ENCODE peak calls at places on chromosome 11, in four cellular contexts. One of them, this sample, is unnamed.

GRCh38 chr11:95985174-95985808 is 61.4 kb upstream of the MTMR2 start:
- DNase-seq in HepG2: no peak
- DNase-seq in GM12878: no peak
- DNase-seq in NT2/D1: no peak
- DNase-seq in this sample: no peak

GRCh38 chr11:65552413-65552951 is 5.7 kb downstream of the LTBP3 start:
- DNase-seq in HepG2: no peak
- DNase-seq in GM12878: no peak
- DNase-seq in NT2/D1: no peak
- DNase-seq in this sample: no peak

GRCh38 chr11:9530020-9530628 is 43.3 kb upstream of the WEE1 start:
- DNase-seq in HepG2: no peak
- DNase-seq in GM12878: no peak
- DNase-seq in NT2/D1: no peak
- DNase-seq in this sample: no peak

GRCh38 chr11:122235615-122236014 is 119.6 kb upstream of the BLID start:
- DNase-seq in HepG2: no peak
- DNase-seq in GM12878: no peak
- DNase-seq in NT2/D1: no peak
- DNase-seq in this sample: no peak

GRCh38 chr11:12376259-12376971 is 956 bp upstream of the PARVA start:
- DNase-seq in HepG2: no peak
- DNase-seq in GM12878: no peak
- DNase-seq in NT2/D1: no peak
- DNase-seq in this sample: no peak

GRCh38 chr11:30729187-30729713 is 143.1 kb upstream of the MPPED2 start:
- DNase-seq in HepG2: no peak
- DNase-seq in GM12878: no peak
- DNase-seq in NT2/D1: no peak
- DNase-seq in this sample: no peak

GRCh38 chr11:13354335-13354734 is 76.7 kb downstream of the BMAL1 start:
- DNase-seq in HepG2: no peak
- DNase-seq in GM12878: no peak
- DNase-seq in NT2/D1: peak
- DNase-seq in this sample: peak

GRCh38 chr11:79274636-79275315 is 166.1 kb downstream of the TENM4 start:
- DNase-seq in HepG2: no peak
- DNase-seq in GM12878: no peak
- DNase-seq in NT2/D1: no peak
- DNase-seq in this sample: no peak

GRCh38 chr11:64932324-64932723 is 3.4 kb downstream of the GPHA2 start:
- DNase-seq in HepG2: no peak
- DNase-seq in GM12878: no peak
- DNase-seq in NT2/D1: no peak
- DNase-seq in this sample: no peak

GRCh38 chr11:12288934-12289666 is 88.3 kb upstream of the PARVA start:
- DNase-seq in HepG2: no peak
- DNase-seq in GM12878: no peak
- DNase-seq in NT2/D1: no peak
- DNase-seq in this sample: no peak

GRCh38 chr11:63762662-63763505 is 5.7 kb downstream of the ZFTA start:
- DNase-seq in HepG2: no peak
- DNase-seq in GM12878: no peak
- DNase-seq in NT2/D1: no peak
- DNase-seq in this sample: no peak

GRCh38 chr11:21185959-21186358 is 516.6 kb downstream of the NELL1 start:
- DNase-seq in HepG2: no peak
- DNase-seq in GM12878: no peak
- DNase-seq in NT2/D1: no peak
- DNase-seq in this sample: no peak

GRCh38 chr11:115739878-115740277 is 235.7 kb upstream of the CADM1 start:
- DNase-seq in HepG2: no peak
- DNase-seq in GM12878: no peak
- DNase-seq in NT2/D1: no peak
- DNase-seq in this sample: no peak

GRCh38 chr11:131534611-131535010 is 164.2 kb downstream of the NTM start:
- DNase-seq in HepG2: no peak
- DNase-seq in GM12878: no peak
- DNase-seq in NT2/D1: no peak
- DNase-seq in this sample: no peak

GRCh38 chr11:7759010-7759409 is 37.7 kb downstream of the OR5P2 start:
- DNase-seq in HepG2: no peak
- DNase-seq in GM12878: peak
- DNase-seq in NT2/D1: no peak
- DNase-seq in this sample: no peak

GRCh38 chr11:35192347-35192746 is 53.4 kb downstream of the CD44 start:
- DNase-seq in HepG2: peak
- DNase-seq in GM12878: no peak
- DNase-seq in NT2/D1: no peak
- DNase-seq in this sample: no peak
- TF ChIP-seq SUZ12 in HepG2: no peak
- TF ChIP-seq SUZ12 in GM12878: no peak
- TF ChIP-seq SUZ12 in NT2/D1: no peak
- TF ChIP-seq SUZ12 in this sample: no peak

GRCh38 chr11:10925149-10925926 is 67.5 kb upstream of the ZBED5 start:
- DNase-seq in HepG2: no peak
- DNase-seq in GM12878: no peak
- DNase-seq in NT2/D1: no peak
- DNase-seq in this sample: no peak

GRCh38 chr11:10920875-10921274 is 63.0 kb upstream of the ZBED5 start:
- DNase-seq in HepG2: no peak
- DNase-seq in GM12878: no peak
- DNase-seq in NT2/D1: no peak
- DNase-seq in this sample: no peak

GRCh38 chr11:10922944-10923343 is 65.1 kb upstream of the ZBED5 start:
- DNase-seq in HepG2: no peak
- DNase-seq in GM12878: no peak
- DNase-seq in NT2/D1: no peak
- DNase-seq in this sample: no peak

GRCh38 chr11:10926801-10927200 is 68.9 kb upstream of the ZBED5 start:
- DNase-seq in HepG2: no peak
- DNase-seq in GM12878: no peak
- DNase-seq in NT2/D1: no peak
- DNase-seq in this sample: no peak

DNA sequence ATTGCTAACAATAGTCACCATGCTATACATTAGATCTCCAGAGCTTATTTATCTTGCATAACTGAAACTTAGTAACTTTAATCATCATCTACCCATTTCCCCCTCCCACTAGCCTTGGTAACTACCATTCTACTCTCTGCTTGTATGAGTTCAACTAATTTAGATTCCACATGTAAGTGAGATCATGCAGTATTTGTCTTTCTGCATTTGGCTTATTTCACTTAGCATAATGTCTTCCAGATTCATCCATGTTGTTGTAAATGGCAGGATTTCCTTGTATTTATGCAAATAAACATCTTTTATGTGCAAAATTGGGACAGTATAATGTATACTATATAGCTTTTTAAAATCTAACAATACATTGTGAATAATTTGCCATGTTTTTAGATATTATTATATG is 66.0 kb upstream of the ZBED5 start:
- DNase-seq in HepG2: no peak
- DNase-seq in GM12878: no peak
- DNase-seq in NT2/D1: no peak
- DNase-seq in this sample: no peak
- TF ChIP-seq SUZ12 in HepG2: no peak
- TF ChIP-seq SUZ12 in GM12878: no peak
- TF ChIP-seq SUZ12 in NT2/D1: no peak
- TF ChIP-seq SUZ12 in this sample: no peak

GRCh38 chr11:996681-997080 is 39.8 kb downstream of the MUC6 start:
- DNase-seq in HepG2: no peak
- DNase-seq in GM12878: no peak
- DNase-seq in NT2/D1: no peak
- DNase-seq in this sample: no peak

GRCh38 chr11:995752-996420 is 40.6 kb downstream of the MUC6 start:
- DNase-seq in HepG2: no peak
- DNase-seq in GM12878: peak
- DNase-seq in NT2/D1: no peak
- DNase-seq in this sample: no peak

GRCh38 chr11:999009-999408 is 37.5 kb downstream of the MUC6 start:
- DNase-seq in HepG2: no peak
- DNase-seq in GM12878: no peak
- DNase-seq in NT2/D1: no peak
- DNase-seq in this sample: no peak

GRCh38 chr11:1000357-1000982 is 36.0 kb downstream of the MUC6 start:
- DNase-seq in HepG2: no peak
- DNase-seq in GM12878: no peak
- DNase-seq in NT2/D1: no peak
- DNase-seq in this sample: no peak

DNA sequence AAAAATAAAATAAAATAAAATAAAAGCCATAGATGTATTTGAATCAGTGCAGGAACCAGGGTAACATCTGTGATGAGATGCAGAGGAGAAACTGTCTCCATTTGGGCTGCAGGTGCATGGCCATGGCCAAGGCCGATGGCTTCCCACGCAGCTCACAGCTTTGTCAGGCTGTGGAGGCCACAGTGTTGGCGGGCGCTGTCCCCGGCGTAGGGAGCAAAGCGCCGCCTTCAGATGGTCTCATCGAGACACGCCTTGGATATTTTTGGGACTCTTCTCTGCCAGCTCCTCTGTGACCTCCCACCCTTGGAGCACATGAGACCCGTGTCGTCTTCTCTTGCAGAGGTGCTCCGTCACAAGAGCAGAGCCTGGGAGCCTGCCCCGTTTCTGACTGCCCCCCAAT is 38.6 kb downstream of the MUC6 start:
- DNase-seq in HepG2: no peak
- DNase-seq in GM12878: no peak
- DNase-seq in NT2/D1: no peak
- DNase-seq in this sample: no peak
- TF ChIP-seq SUZ12 in HepG2: no peak
- TF ChIP-seq SUZ12 in GM12878: no peak
- TF ChIP-seq SUZ12 in NT2/D1: no peak
- TF ChIP-seq SUZ12 in this sample: no peak

GRCh38 chr11:117857734-117858369 is 18.6 kb downstream of the FXYD6 start:
- DNase-seq in HepG2: no peak
- DNase-seq in GM12878: no peak
- DNase-seq in NT2/D1: no peak
- DNase-seq in this sample: no peak
- TF ChIP-seq SUZ12 in HepG2: no peak
- TF ChIP-seq SUZ12 in GM12878: no peak
- TF ChIP-seq SUZ12 in NT2/D1: no peak
- TF ChIP-seq SUZ12 in this sample: no peak

DNA sequence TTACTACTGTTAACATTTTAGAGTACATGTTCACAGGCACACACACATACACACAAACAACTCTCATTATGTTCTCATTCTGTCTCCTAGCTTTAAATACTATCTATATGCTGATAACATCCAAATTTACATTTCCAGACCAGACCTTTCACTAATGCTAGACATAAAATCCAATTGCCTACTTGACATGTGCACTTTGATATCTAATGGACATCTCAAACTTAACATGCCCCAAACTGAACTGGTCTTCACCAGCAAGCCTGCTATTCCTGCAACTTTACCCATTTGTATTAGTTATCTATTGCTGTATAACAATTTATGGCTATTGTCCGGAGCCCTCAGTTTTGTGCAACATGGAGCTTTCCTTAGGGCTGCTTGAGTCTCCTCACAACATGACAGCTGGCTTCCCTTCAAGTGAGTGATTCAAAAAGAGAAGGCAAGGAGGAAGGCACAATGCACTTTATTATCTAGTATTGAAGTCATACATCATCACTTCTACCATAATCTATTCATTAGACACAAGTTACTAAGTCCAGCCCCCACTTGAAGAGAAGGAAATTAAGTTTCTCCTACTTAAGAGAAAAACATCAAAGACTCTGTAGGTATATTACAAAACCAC is 3.0 kb downstream of the SLC36A4 start:
- DNase-seq in HepG2: no peak
- DNase-seq in GM12878: no peak
- DNase-seq in NT2/D1: no peak
- DNase-seq in this sample: no peak
- TF ChIP-seq SUZ12 in HepG2: no peak
- TF ChIP-seq SUZ12 in GM12878: no peak
- TF ChIP-seq SUZ12 in NT2/D1: no peak
- TF ChIP-seq SUZ12 in this sample: no peak

GRCh38 chr11:101331411-101331810 is 201.8 kb upstream of the PGR start:
- DNase-seq in HepG2: no peak
- DNase-seq in GM12878: no peak
- DNase-seq in NT2/D1: no peak
- DNase-seq in this sample: no peak

GRCh38 chr11:101336155-101336554 is 206.5 kb upstream of the PGR start:
- DNase-seq in HepG2: no peak
- DNase-seq in GM12878: no peak
- DNase-seq in NT2/D1: no peak
- DNase-seq in this sample: no peak

GRCh38 chr11:101341578-101341977 is 212.0 kb upstream of the PGR start:
- DNase-seq in HepG2: no peak
- DNase-seq in GM12878: no peak
- DNase-seq in NT2/D1: no peak
- DNase-seq in this sample: no peak

GRCh38 chr11:101334581-101334980 is 205.0 kb upstream of the PGR start:
- DNase-seq in HepG2: no peak
- DNase-seq in GM12878: no peak
- DNase-seq in NT2/D1: no peak
- DNase-seq in this sample: no peak

GRCh38 chr11:101336858-101337257 is 207.2 kb upstream of the PGR start:
- DNase-seq in HepG2: no peak
- DNase-seq in GM12878: no peak
- DNase-seq in NT2/D1: no peak
- DNase-seq in this sample: no peak
- TF ChIP-seq SUZ12 in HepG2: no peak
- TF ChIP-seq SUZ12 in GM12878: no peak
- TF ChIP-seq SUZ12 in NT2/D1: no peak
- TF ChIP-seq SUZ12 in this sample: no peak

DNA sequence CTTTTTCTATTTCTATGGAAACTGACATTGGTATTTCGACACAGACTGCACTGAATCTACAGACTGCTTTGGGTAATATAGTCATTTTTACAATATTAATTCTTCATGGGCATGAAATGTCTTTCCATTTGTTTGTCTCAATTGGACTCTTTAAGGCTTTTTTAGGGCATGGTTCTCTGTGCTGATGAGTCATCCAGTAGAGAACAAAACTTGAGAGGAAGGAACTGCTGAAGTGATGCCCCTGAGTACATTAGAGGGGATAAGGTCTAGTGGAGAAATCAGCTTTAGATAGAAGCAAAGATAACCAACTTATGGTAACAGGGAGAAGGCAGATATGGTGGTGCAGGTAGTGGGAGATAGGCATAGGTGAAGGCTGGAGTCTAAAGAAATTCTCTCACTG is 25.1 kb downstream of the TSG101 start:
- DNase-seq in HepG2: no peak
- DNase-seq in GM12878: no peak
- DNase-seq in NT2/D1: no peak
- DNase-seq in this sample: no peak
- TF ChIP-seq SUZ12 in HepG2: no peak
- TF ChIP-seq SUZ12 in GM12878: no peak
- TF ChIP-seq SUZ12 in NT2/D1: no peak
- TF ChIP-seq SUZ12 in this sample: no peak

DNA sequence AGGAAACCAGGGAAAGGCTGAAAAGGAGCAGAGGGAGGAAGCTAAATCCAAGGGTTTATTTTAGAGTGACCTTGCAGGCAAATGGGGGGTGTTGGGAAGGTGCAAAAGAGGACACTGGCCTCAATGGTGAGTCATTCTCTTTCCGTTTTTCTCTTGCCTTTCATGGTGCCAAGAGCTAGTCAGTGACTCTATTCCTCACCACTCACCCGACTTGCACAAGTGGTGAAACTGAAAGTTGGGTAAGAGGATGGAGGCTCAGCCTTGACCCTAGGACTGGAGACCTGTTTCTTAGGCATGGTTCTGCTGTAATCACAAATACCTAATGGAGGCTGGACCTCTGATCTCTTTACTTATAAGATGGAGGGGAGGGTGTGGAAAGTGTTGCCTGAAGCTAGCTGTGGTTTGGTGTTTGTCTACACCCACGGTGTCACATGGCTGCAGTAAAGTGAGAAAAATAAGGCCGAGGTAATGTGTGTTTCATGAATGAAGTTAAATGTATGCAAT is 67.3 kb upstream of the CREB3L1 start:
- DNase-seq in HepG2: peak
- DNase-seq in GM12878: peak
- DNase-seq in NT2/D1: no peak
- DNase-seq in this sample: no peak
- TF ChIP-seq SUZ12 in HepG2: no peak
- TF ChIP-seq SUZ12 in GM12878: no peak
- TF ChIP-seq SUZ12 in NT2/D1: no peak
- TF ChIP-seq SUZ12 in this sample: no peak